ENCODE peak calls at places on chromosomes 1 and 21, in five cellular contexts. S, H, I, B and P are unnamed samples.

GRCh38 chr1:205512059-205513045 is 7.9 kb downstream of the CDK18 start:
- DNase-seq in S (no peak), H (no peak), I (peak), B (peak), P (no peak)

GRCh38 chr1:26961826-26962225 is 1.6 kb upstream of the KDF1 start:
- DNase-seq in S (no peak), H (no peak), I (peak), B (no peak), P (peak)

GRCh38 chr1:69421286-69421685 is 146.4 kb upstream of the LRRC7 start:
- DNase-seq in S (no peak), H (no peak), I (no peak), B (no peak), P (no peak)

GRCh38 chr1:44154665-44155064 is 13.2 kb upstream of the KLF18 start:
- DNase-seq in S (no peak), H (no peak), I (no peak), B (no peak), P (no peak)

GRCh38 chr1:171397851-171398469 is 84.0 kb downstream of the FMO4 start:
- DNase-seq in S (no peak), H (no peak), I (no peak), B (no peak), P (no peak)

GRCh38 chr1:9737057-9737456 is 85.5 kb downstream of the PIK3CD start:
- DNase-seq in S (no peak), H (no peak), I (no peak), B (no peak), P (no peak)

GRCh38 chr1:90220941-90221693 is 226.2 kb downstream of the ZNF326 start:
- DNase-seq in S (no peak), H (no peak), I (no peak), B (no peak), P (no peak)

GRCh38 chr1:205077934-205078311 is 6.3 kb downstream of the TMEM81 start:
- DNase-seq in S (no peak), H (no peak), I (no peak), B (no peak), P (no peak)

GRCh38 chr1:162026906-162027305 is 3.2 kb upstream of the OLFML2B start:
- DNase-seq in S (no peak), H (no peak), I (no peak), B (no peak), P (no peak)

GRCh38 chr21:33755354-33755753 is 113.1 kb downstream of the ITSN1 start:
- DNase-seq in S (no peak), H (no peak), I (no peak), B (no peak), P (no peak)

GRCh38 chr1:75502776-75503175 is 108.1 kb downstream of the SLC44A5 start:
- DNase-seq in S (no peak), H (no peak), I (no peak), B (no peak), P (peak)

GRCh38 chr1:79224537-79224936 is 218.0 kb upstream of the ADGRL4 start:
- DNase-seq in S (no peak), H (no peak), I (no peak), B (no peak), P (no peak)

GRCh38 chr1:25820247-25821111 is 725 bp downstream of the MTFR1L start:
- DNase-seq in S (peak), H (peak), I (peak), B (peak), P (no peak)

GRCh38 chr21:40952551-40953330 is 105.8 kb upstream of the DSCAM start:
- DNase-seq in S (no peak), H (no peak), I (no peak), B (no peak), P (no peak)

GRCh38 chr21:17673261-17674020 is 60.7 kb upstream of the BTG3 start:
- DNase-seq in S (no peak), H (no peak), I (no peak), B (no peak), P (no peak)

GRCh38 chr1:1217621-1218523 is 3.9 kb upstream of the TNFRSF4 start:
- DNase-seq in S (no peak), H (peak), I (no peak), B (no peak), P (peak)

GRCh38 chr1:110185181-110185580 is 24.9 kb upstream of the KCNC4 start:
- DNase-seq in S (no peak), H (no peak), I (no peak), B (no peak), P (no peak)

GRCh38 chr1:169570172-169570574 is 16.1 kb downstream of the F5 start:
- DNase-seq in S (no peak), H (no peak), I (no peak), B (no peak), P (no peak)

GRCh38 chr1:147073062-147073432 is 99.2 kb downstream of the PRKAB2 start:
- DNase-seq in S (no peak), H (no peak), I (no peak), B (no peak), P (no peak)

GRCh38 chr1:229664133-229664689 is 38.2 kb downstream of the URB2 start:
- DNase-seq in S (peak), H (peak), I (peak), B (no peak), P (no peak)

GRCh38 chr1:172393354-172393753 is 27.1 kb upstream of the C1orf105 start:
- DNase-seq in S (peak), H (no peak), I (no peak), B (no peak), P (no peak)

GRCh38 chr1:178124115-178124514 is 30.2 kb downstream of the RASAL2 start:
- DNase-seq in S (no peak), H (no peak), I (no peak), B (no peak), P (no peak)

GRCh38 chr1:224632921-224633321 is 16.8 kb downstream of the CNIH3 start:
- DNase-seq in S (no peak), H (no peak), I (peak), B (no peak), P (no peak)

GRCh38 chr1:111517464-111518225 is 14.2 kb upstream of the ADORA3 start:
- DNase-seq in S (no peak), H (peak), I (no peak), B (no peak), P (no peak)

GRCh38 chr1:204261746-204262505 is 48.1 kb upstream of the GOLT1A start:
- DNase-seq in S (no peak), H (no peak), I (no peak), B (no peak), P (peak)

GRCh38 chr1:207243756-207244408 is 77.6 kb upstream of the CD55 start:
- DNase-seq in S (no peak), H (no peak), I (no peak), B (no peak), P (no peak)

GRCh38 chr1:186634511-186634910 is 45.7 kb downstream of the PTGS2 start:
- DNase-seq in S (no peak), H (no peak), I (no peak), B (no peak), P (no peak)

GRCh38 chr1:182397653-182398388 is 2.6 kb downstream of the TEDDM1 start:
- DNase-seq in S (no peak), H (no peak), I (no peak), B (no peak), P (no peak)

GRCh38 chr1:91754348-91754747 is 131.6 kb downstream of the TGFBR3 start:
- DNase-seq in S (no peak), H (peak), I (no peak), B (no peak), P (no peak)

GRCh38 chr1:63363014-63363413 is 4.4 kb upstream of the ALG6 start:
- DNase-seq in S (no peak), H (no peak), I (no peak), B (no peak), P (no peak)

GRCh38 chr1:226985239-226985838 is 45.2 kb downstream of the COQ8A start:
- DNase-seq in S (no peak), H (peak), I (no peak), B (no peak), P (no peak)

GRCh38 chr1:117821782-117822447 is 107.5 kb downstream of the GDAP2 start:
- DNase-seq in S (no peak), H (no peak), I (peak), B (no peak), P (peak)